ENCODE peak calls at places on chromosomes 12 and 14, in four cellular contexts. A, U, W and H are unnamed samples. For H3K4me1, the result is how much of the 10 kb centered on the place peaks cover.

GRCh38 chr12:79420146-79420618 is 270.6 kb downstream of the PAWR start:
- DNase-seq in A (no peak), U (no peak), W (no peak), H (no peak)

GRCh38 chr14:37816135-37816534 is 220.7 kb downstream of the TTC6 start:
- DNase-seq in A (no peak), U (no peak), W (no peak), H (no peak)

GRCh38 chr14:101781240-101782061 is 19.9 kb downstream of the PPP2R5C start:
- DNase-seq in A (no peak), U (no peak), W (no peak), H (no peak)

GRCh38 chr12:79373896-79374499 is 316.8 kb downstream of the PAWR start:
- DNase-seq in A (no peak), U (no peak), W (no peak), H (no peak)

GRCh38 chr14:99579077-99579836 is 24.8 kb downstream of the CCDC85C start:
- DNase-seq in A (peak), U (peak), W (no peak), H (no peak)

GRCh38 chr12:111222520-111222919 is 146.4 kb downstream of the PHETA1 start:
- DNase-seq in A (no peak), U (no peak), W (no peak), H (no peak)

GRCh38 chr12:20415013-20415412 is 46.7 kb downstream of the PDE3A start:
- DNase-seq in A (no peak), U (no peak), W (no peak), H (no peak)

GRCh38 chr12:124778411-124778810 is 85.3 kb downstream of the SCARB1 start:
- DNase-seq in A (no peak), U (no peak), W (no peak), H (no peak)

GRCh38 chr14:88225721-88226120 is 97.3 kb downstream of the KCNK10 start:
- DNase-seq in A (no peak), U (no peak), W (no peak), H (no peak)

GRCh38 chr14:103576371-103577024 is 13.7 kb downstream of the COA8 start:
- DNase-seq in A (peak), U (peak), W (no peak), H (peak)

GRCh38 chr12:51941011-51941561 is 10.4 kb upstream of the ACVR1B start:
- DNase-seq in A (no peak), U (peak), W (no peak), H (no peak)

GRCh38 chr12:129871991-129872969 is 31.5 kb downstream of the TMEM132D start:
- DNase-seq in A (no peak), U (no peak), W (no peak), H (no peak)

GRCh38 chr14:36070056-36071043 is 106.2 kb downstream of the PTCSC3 start:
- DNase-seq in A (peak), U (peak), W (no peak), H (no peak)

GRCh38 chr12:127425474-127425873 is 841.5 kb upstream of the TMEM132C start:
- DNase-seq in A (no peak), U (no peak), W (no peak), H (no peak)

GRCh38 chr12:32272465-32272864 is 126.9 kb upstream of the FGD4 start:
- DNase-seq in A (no peak), U (no peak), W (no peak), H (no peak)

GRCh38 chr14:63345826-63346225 is 27.1 kb upstream of the GPHB5 start:
- DNase-seq in A (no peak), U (no peak), W (no peak), H (no peak)

GRCh38 chr12:64456119-64456518 is 4.2 kb downstream of the TBK1 start:
- DNase-seq in A (no peak), U (no peak), W (no peak), H (no peak)

GRCh38 chr14:25516838-25517237 is 466.9 kb upstream of the STXBP6 start:
- DNase-seq in A (no peak), U (no peak), W (no peak), H (no peak)

GRCh38 chr12:95460901-95461300 is 13.1 kb upstream of the METAP2 start:
- DNase-seq in A (no peak), U (no peak), W (no peak), H (no peak)

GRCh38 chr14:30420489-30420888 is 138.5 kb upstream of the G2E3 start:
- DNase-seq in A (no peak), U (no peak), W (no peak), H (no peak)

GRCh38 chr12:102438047-102438822 is 42.1 kb downstream of the IGF1 start:
- DNase-seq in A (no peak), U (no peak), W (no peak), H (no peak)

GRCh38 chr14:59310644-59311043 is 122.2 kb downstream of the DAAM1 start:
- DNase-seq in A (no peak), U (no peak), W (no peak), H (no peak)

GRCh38 chr12:106066051-106066705 is 72.6 kb downstream of the NUAK1 start:
- DNase-seq in A (no peak), U (no peak), W (no peak), H (no peak)

DNA sequence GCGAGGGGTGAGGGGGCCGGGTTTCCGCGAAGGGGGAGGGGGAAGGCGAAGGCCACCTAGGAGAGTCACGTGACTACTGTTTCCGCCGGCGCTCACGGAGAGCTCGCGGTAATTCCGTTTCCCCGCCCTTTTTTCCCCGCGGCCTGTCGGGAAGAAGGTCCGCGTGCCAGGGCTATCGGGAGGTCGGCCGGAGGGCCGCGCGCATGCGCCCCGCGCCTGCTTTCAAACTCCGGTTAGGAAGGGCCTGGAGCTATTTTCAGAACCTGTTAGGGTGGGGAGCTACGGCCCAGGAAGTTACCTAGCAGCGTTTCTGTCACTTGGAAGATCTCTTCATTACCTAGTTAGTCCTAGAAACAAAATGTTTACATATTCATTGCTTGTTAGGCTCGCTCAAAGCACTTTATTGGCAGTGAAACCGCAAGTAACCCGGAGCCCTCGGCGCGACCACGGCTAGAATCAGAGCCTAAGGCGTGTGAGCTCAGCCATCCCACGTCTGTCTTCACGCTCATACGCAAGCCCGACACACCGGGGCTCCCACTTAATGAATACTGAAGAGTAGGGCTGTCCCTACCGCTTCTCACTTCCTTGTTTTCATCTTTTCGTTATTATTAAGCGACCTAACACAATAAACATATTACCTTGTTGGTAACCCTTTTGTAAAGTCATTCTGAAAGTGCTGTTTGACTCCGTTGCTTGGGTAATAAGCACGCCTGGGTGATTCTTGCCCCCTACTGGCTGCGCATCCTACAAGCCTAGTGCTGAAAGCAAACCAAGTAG is 682 bp upstream of the SBNO1 start:
- DNase-seq in A (peak), U (peak), W (peak), H (peak)
- TF ChIP-seq POLR2AphosphoS5 in A (peak), U (peak), W (peak), H (peak)

DNA sequence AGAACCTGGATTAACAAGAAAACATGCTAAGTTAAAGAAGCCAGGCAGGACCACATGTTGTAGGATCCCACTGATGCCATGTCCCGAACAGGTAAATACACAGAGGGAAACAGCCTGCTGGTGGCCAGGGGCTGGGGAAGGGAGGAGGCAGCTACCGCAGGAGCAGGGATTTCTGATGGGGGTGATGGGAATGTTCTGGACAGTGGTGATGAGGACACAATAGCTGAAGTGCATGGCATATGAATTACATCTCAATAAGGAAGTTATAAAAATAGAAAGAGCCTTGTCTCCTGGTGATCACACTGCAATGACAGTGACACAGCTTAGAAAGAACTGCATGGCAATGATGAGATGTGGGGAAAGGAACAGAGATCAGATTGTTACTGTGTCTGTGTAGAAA is 34.4 kb downstream of the SNRNP35 start:
- DNase-seq in A (no peak), U (no peak), W (no peak), H (no peak)
- H3K4me1 ChIP-seq in A (under half), U (under half), W (under half), H (under half)

GRCh38 chr12:109098142-109098652 is 800 bp downstream of the UNG start:
- DNase-seq in A (peak), U (peak), W (no peak), H (no peak)
- TF ChIP-seq POLR2A in A (no peak), U (no peak), W (no peak), H (no peak)

DNA sequence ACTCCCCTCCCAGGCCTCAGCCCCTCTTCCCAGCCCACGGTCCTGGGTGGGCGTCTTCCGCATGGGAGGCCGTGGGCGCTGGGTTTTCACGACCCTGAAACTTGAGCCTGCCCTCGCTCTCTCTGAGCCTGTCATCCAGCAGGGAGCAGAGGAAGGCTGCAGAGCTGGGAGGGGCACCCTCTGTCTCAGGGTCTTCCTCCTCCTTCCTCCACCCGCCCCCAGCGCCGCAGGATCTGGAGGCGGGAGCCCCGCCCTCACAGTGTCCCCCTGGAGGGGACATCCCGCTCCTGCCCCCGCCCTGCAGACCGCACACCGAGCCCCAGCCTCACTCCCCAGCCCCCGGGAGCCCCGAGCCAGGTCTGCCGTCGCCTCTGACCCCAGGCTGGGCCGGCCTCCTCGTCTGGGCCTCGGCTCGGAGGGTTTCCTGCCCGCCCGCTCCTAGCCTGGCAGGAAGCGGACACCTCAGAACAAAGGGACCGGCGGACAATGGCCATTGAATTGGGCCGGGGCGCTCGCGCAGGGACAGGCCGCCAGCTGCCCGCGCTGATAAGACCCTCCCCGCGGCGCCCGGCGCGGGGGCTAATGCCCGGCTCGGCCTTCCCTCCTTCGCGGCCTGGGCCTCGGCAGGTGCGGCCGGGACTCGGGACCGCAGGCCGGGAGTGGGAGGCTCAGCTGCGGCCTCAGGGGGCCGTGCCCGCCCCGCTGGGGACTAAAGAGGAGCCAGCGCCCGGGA is 15.3 kb upstream of the NUDT14 start:
- DNase-seq in A (no peak), U (no peak), W (no peak), H (no peak)
- TF ChIP-seq POLR2AphosphoS5 in A (no peak), U (no peak), W (no peak), H (peak)

GRCh38 chr12:89946518-89946917 is 237.9 kb upstream of the ATP2B1 start:
- DNase-seq in A (no peak), U (no peak), W (no peak), H (no peak)

GRCh38 chr12:89948266-89949175 is 239.9 kb upstream of the ATP2B1 start:
- DNase-seq in A (no peak), U (no peak), W (no peak), H (no peak)

GRCh38 chr12:89945123-89945522 is 236.5 kb upstream of the ATP2B1 start:
- DNase-seq in A (no peak), U (no peak), W (no peak), H (no peak)

GRCh38 chr12:89949457-89950195 is 241.0 kb upstream of the ATP2B1 start:
- DNase-seq in A (no peak), U (no peak), W (peak), H (no peak)

DNA sequence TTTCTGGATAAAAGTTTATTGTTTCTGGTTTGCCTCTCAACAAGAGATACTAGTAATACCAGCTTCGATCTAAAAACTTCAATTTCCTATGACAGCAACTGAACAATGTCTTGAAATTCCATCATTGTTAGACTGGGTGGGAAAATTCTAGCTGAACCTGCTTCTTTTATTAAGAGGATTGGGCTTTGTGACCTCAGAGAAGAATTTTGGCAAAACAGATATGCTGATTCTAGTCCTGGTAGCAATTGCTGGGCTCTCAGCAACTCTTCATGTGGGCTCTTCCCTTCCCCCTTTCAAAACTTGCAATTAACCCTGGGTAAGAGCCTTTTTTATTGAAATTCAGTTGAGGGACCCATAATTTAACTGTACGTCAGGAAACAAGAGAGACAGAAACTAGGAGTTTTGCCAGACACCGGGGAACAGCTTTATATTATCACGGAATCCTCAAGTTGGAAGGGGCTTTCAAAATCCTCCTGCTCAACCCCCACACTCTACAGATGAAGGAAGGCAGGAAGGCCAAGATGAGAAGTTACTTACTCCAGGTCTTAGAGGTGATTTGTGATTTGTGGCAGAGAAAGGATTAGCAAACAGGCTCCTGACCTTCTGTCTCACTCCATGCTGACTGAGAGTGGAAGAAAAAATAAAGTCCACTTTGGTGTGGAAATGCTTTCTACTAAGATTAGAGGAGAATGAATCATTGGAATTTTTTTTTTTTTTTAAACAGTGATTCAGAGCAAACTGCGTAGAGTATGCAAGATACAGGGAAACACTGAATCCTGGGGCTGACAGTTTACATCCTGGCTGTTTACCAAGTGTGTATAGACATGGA is 239.0 kb upstream of the ATP2B1 start:
- DNase-seq in A (no peak), U (no peak), W (no peak), H (no peak)
- H3K4me1 ChIP-seq in A (under half), U (under half), W (under half), H (under half)

GRCh38 chr12:119683816-119684215 is 15.9 kb downstream of the PRKAB1 start:
- DNase-seq in A (no peak), U (no peak), W (no peak), H (no peak)

GRCh38 chr12:119686355-119686754 is 18.4 kb downstream of the PRKAB1 start:
- DNase-seq in A (peak), U (peak), W (no peak), H (no peak)

GRCh38 chr12:119686776-119687175 is 18.8 kb downstream of the PRKAB1 start:
- DNase-seq in A (no peak), U (no peak), W (no peak), H (no peak)

GRCh38 chr12:119684730-119685129 is 16.8 kb downstream of the PRKAB1 start:
- DNase-seq in A (no peak), U (no peak), W (no peak), H (no peak)

DNA sequence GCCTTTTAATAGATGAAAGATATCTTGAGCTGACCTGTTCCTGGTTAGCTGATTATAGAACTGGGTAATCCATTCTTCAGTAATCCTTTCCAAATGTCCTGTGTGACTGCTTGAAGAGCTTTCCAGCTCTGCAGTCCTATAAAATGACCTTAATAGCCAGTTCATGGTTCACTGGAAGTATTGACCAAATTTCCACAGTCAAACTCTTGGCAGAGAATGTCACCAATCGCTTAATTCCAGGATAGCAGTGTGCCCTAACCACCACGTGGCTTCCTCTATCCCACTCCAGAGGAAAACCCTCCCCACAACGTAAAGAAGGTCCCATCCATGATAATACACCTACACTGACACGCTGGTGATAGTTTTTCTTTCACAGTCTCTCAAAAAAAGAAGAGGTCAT is 17.4 kb downstream of the PRKAB1 start:
- DNase-seq in A (no peak), U (no peak), W (no peak), H (no peak)
- TF ChIP-seq POLR2A in A (no peak), U (no peak), W (no peak), H (no peak)

GRCh38 chr14:33239465-33239864 is 300.8 kb downstream of the NPAS3 start:
- DNase-seq in A (no peak), U (no peak), W (no peak), H (no peak)
- TF ChIP-seq POLR2AphosphoS5 in A (no peak), U (no peak), W (no peak), H (no peak)

DNA sequence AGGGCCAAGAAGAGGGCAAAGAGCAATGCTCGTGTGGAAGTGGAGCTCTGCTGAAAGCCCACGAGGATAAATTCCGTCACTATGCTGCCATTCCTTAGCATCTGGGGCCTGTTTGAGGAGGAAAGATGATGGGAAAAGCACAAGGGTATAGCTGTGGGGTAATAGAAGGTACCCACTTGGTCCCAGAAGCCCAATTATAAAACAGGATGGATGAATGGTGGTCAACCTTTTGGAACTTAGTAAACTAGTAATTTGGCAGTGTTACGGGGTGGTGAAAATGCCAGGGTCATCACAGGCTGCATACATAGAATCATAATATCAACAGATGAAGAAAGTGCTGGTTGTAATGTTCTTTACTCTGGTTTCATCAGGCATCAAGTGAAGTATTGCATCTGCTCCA is at the start of gene OR10AD1:
- DNase-seq in A (no peak), U (no peak), W (no peak), H (no peak)
- H3K4me1 ChIP-seq in A (under half), U (under half), W (under half), H (under half)

GRCh38 chr14:75201087-75201486 is 24.7 kb upstream of the TMED10 start:
- DNase-seq in A (no peak), U (peak), W (no peak), H (no peak)

GRCh38 chr14:75206190-75206589 is 29.8 kb upstream of the TMED10 start:
- DNase-seq in A (no peak), U (no peak), W (no peak), H (no peak)

GRCh38 chr14:75202671-75203070 is 26.3 kb upstream of the TMED10 start:
- DNase-seq in A (no peak), U (no peak), W (no peak), H (peak)

GRCh38 chr14:75205586-75205985 is 29.2 kb upstream of the TMED10 start:
- DNase-seq in A (no peak), U (no peak), W (no peak), H (peak)

GRCh38 chr14:75204106-75204505 is 27.7 kb upstream of the TMED10 start:
- DNase-seq in A (no peak), U (no peak), W (no peak), H (peak)
- TF ChIP-seq POLR2A in A (no peak), U (no peak), W (no peak), H (no peak)